ENCODE peak calls at places on chromosome 11, in ten cellular contexts. One of them, this sample, is unnamed.

GRCh38 chr11:117143390-117143789 is 697 bp upstream of the PAFAH1B2 start:
- DNase-seq in left ventricle myocardium inferior: peak; percentile 40
- DNase-seq in omental fat pad: no peak
- DNase-seq in A549: peak; percentile 47
- DNase-seq in osteoblast: no peak
- DNase-seq in GM10248: peak; percentile 46
- DNase-seq in cardiac fibroblast: peak; percentile 59
- DNase-seq in CD4-positive, alpha-beta T cell: no peak
- DNase-seq in RWPE1: peak; percentile 52
- DNase-seq in K562: peak; percentile 70
- DNase-seq in this sample: no peak

GRCh38 chr11:2846056-2846455 is 39.5 kb downstream of the CDKN1C start:
- DNase-seq in left ventricle myocardium inferior: no peak
- DNase-seq in omental fat pad: no peak
- DNase-seq in A549: no peak
- DNase-seq in osteoblast: no peak
- DNase-seq in GM10248: no peak
- DNase-seq in cardiac fibroblast: no peak
- DNase-seq in CD4-positive, alpha-beta T cell: no peak
- DNase-seq in RWPE1: peak; percentile 11
- DNase-seq in K562: peak; percentile 79
- DNase-seq in this sample: no peak

GRCh38 chr11:92596596-92597317 is 372.1 kb downstream of the FAT3 start:
- DNase-seq in left ventricle myocardium inferior: no peak
- DNase-seq in omental fat pad: no peak
- DNase-seq in A549: no peak
- DNase-seq in osteoblast: no peak
- DNase-seq in GM10248: no peak
- DNase-seq in cardiac fibroblast: no peak
- DNase-seq in CD4-positive, alpha-beta T cell: no peak
- DNase-seq in RWPE1: no peak
- DNase-seq in K562: no peak
- DNase-seq in this sample: no peak

GRCh38 chr11:17750013-17750816 is 15.6 kb downstream of the KCNC1 start:
- DNase-seq in left ventricle myocardium inferior: no peak
- DNase-seq in omental fat pad: no peak
- DNase-seq in A549: no peak
- DNase-seq in osteoblast: peak; percentile 76
- DNase-seq in GM10248: no peak
- DNase-seq in cardiac fibroblast: no peak
- DNase-seq in CD4-positive, alpha-beta T cell: no peak
- DNase-seq in RWPE1: no peak
- DNase-seq in K562: no peak
- DNase-seq in this sample: no peak

GRCh38 chr11:114319716-114320328 is 23.6 kb downstream of the NNMT start:
- DNase-seq in left ventricle myocardium inferior: no peak
- DNase-seq in omental fat pad: no peak
- DNase-seq in A549: no peak
- DNase-seq in osteoblast: no peak
- DNase-seq in GM10248: no peak
- DNase-seq in cardiac fibroblast: peak; percentile 30
- DNase-seq in CD4-positive, alpha-beta T cell: no peak
- DNase-seq in RWPE1: no peak
- DNase-seq in K562: no peak
- DNase-seq in this sample: no peak

GRCh38 chr11:130999992-131000770 is 83.9 kb upstream of the SNX19 start:
- DNase-seq in left ventricle myocardium inferior: no peak
- DNase-seq in omental fat pad: no peak
- DNase-seq in A549: peak; percentile 38
- DNase-seq in osteoblast: peak; percentile 51
- DNase-seq in GM10248: no peak
- DNase-seq in cardiac fibroblast: peak; percentile 98
- DNase-seq in CD4-positive, alpha-beta T cell: no peak
- DNase-seq in RWPE1: peak; percentile 69
- DNase-seq in K562: no peak
- DNase-seq in this sample: no peak

GRCh38 chr11:45993438-45994064 is 71.1 kb downstream of the LARGE2 start:
- DNase-seq in left ventricle myocardium inferior: peak; percentile 75
- DNase-seq in omental fat pad: no peak
- DNase-seq in A549: no peak
- DNase-seq in osteoblast: no peak
- DNase-seq in GM10248: no peak
- DNase-seq in cardiac fibroblast: peak; percentile 40
- DNase-seq in CD4-positive, alpha-beta T cell: no peak
- DNase-seq in RWPE1: no peak
- DNase-seq in K562: peak; percentile 57
- DNase-seq in this sample: no peak

GRCh38 chr11:109511598-109511997 is 89.6 kb downstream of the C11orf87 start:
- DNase-seq in left ventricle myocardium inferior: no peak
- DNase-seq in omental fat pad: no peak
- DNase-seq in A549: no peak
- DNase-seq in osteoblast: no peak
- DNase-seq in GM10248: no peak
- DNase-seq in cardiac fibroblast: no peak
- DNase-seq in CD4-positive, alpha-beta T cell: no peak
- DNase-seq in RWPE1: no peak
- DNase-seq in K562: no peak
- DNase-seq in this sample: no peak

GRCh38 chr11:126862664-126863247 is 137.8 kb downstream of the KIRREL3 start:
- DNase-seq in left ventricle myocardium inferior: no peak
- DNase-seq in omental fat pad: no peak
- DNase-seq in A549: no peak
- DNase-seq in osteoblast: no peak
- DNase-seq in GM10248: no peak
- DNase-seq in cardiac fibroblast: no peak
- DNase-seq in CD4-positive, alpha-beta T cell: no peak
- DNase-seq in RWPE1: no peak
- DNase-seq in K562: no peak
- DNase-seq in this sample: no peak

DNA sequence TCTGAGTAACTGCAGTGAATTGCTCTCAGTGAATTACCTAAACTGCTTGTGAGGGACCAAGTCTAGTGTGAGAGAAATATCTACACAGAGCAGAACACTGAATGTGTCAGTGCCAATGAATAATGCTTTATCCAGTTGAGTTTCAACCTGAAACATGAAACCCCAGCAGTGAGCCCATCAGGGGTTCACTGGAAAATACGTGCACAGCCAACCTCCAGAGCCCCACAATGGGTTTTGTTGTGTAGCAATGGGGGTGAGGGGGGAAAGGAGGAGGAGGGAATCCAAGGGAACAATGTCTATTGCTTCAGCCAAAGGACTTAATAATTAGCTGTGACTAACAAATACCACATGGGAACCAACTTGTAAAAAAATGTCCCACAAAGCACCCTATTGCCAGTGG is 99.5 kb downstream of the ARL14EP start:
- DNase-seq in left ventricle myocardium inferior: no peak
- DNase-seq in omental fat pad: no peak
- DNase-seq in A549: no peak
- DNase-seq in osteoblast: no peak
- DNase-seq in GM10248: no peak
- DNase-seq in cardiac fibroblast: no peak
- DNase-seq in CD4-positive, alpha-beta T cell: no peak
- DNase-seq in RWPE1: no peak
- DNase-seq in K562: no peak
- DNase-seq in this sample: no peak
- TF ChIP-seq CTCF in left ventricle myocardium inferior: no peak
- TF ChIP-seq CTCF in omental fat pad: no peak
- TF ChIP-seq CTCF in A549: no peak
- TF ChIP-seq CTCF in osteoblast: no peak
- TF ChIP-seq CTCF in GM10248: no peak
- TF ChIP-seq CTCF in cardiac fibroblast: no peak
- TF ChIP-seq CTCF in CD4-positive, alpha-beta T cell: no peak
- TF ChIP-seq CTCF in RWPE1: no peak
- TF ChIP-seq CTCF in K562: no peak
- TF ChIP-seq CTCF in this sample: no peak

DNA sequence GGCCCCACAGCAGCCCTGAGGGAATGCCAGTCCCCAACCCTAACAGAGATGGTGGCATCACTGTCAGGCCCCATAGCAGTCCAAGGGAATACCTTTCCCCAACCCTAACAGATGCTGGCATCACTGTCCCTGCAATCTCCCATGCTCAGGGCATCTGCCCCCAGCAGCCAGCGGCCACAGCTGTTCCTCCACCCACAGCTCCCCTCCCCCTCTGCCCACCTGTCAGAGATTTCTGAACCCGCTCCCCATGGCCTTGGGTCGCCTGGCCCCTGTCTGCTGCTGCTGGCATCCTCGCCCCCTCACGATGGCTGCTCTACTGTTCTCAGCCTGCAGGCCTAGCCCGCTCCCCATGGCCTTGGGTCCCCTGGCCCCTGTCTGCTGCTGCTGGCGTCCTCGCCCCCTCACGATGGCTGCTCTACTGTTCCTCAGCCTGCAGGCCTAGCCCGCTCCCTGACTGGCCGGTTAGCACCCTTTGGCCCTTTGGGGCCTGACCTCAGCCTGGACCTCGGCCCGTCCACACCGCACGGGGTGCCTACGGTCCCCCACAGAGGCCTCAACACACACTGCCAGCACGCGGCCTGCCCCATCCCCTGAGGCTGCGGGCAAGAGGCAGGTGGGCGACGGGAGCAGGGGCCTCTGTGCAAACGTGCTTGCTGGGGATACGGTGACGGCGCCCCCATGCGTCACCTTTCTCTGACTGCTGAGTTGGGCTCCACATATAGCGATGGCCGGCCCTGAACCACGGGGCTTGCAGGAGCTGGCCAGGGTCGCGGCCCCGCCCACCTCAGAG is 20.7 kb downstream of the CHID1 start:
- DNase-seq in left ventricle myocardium inferior: no peak
- DNase-seq in omental fat pad: no peak
- DNase-seq in A549: no peak
- DNase-seq in osteoblast: no peak
- DNase-seq in GM10248: no peak
- DNase-seq in cardiac fibroblast: no peak
- DNase-seq in CD4-positive, alpha-beta T cell: no peak
- DNase-seq in RWPE1: no peak
- DNase-seq in K562: no peak
- DNase-seq in this sample: no peak
- TF ChIP-seq CTCF in left ventricle myocardium inferior: no peak
- TF ChIP-seq CTCF in omental fat pad: no peak
- TF ChIP-seq CTCF in A549: no peak
- TF ChIP-seq CTCF in osteoblast: no peak
- TF ChIP-seq CTCF in GM10248: no peak
- TF ChIP-seq CTCF in cardiac fibroblast: no peak
- TF ChIP-seq CTCF in CD4-positive, alpha-beta T cell: no peak
- TF ChIP-seq CTCF in RWPE1: no peak
- TF ChIP-seq CTCF in K562: no peak
- TF ChIP-seq CTCF in this sample: no peak

GRCh38 chr11:37988031-37988430 is 1390.0 kb upstream of the RAG2 start:
- DNase-seq in left ventricle myocardium inferior: no peak
- DNase-seq in omental fat pad: no peak
- DNase-seq in A549: no peak
- DNase-seq in osteoblast: peak; percentile 19
- DNase-seq in GM10248: no peak
- DNase-seq in cardiac fibroblast: peak; percentile 84
- DNase-seq in CD4-positive, alpha-beta T cell: no peak
- DNase-seq in RWPE1: no peak
- DNase-seq in K562: no peak
- DNase-seq in this sample: no peak

DNA sequence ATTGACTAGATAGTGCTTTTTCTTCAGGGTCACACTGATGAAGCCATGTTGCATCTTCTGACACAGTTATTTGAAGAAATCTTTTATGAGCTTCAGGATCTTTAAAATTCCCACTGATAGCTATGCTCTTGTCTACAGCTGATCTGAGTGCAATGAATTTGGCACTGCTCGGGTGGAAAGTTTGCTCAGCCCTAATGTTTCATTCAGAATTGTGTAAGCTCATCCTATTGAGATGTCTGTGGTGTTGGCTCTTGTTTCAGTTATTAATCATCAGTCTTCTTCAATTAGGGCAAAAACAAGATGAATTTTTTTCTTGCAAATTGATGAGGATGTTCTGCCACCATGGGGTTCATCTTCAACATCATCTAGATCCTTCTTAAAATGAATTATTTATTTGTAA is 1387.0 kb upstream of the RAG2 start:
- DNase-seq in left ventricle myocardium inferior: no peak
- DNase-seq in omental fat pad: no peak
- DNase-seq in A549: no peak
- DNase-seq in osteoblast: no peak
- DNase-seq in GM10248: no peak
- DNase-seq in cardiac fibroblast: peak; percentile 30
- DNase-seq in CD4-positive, alpha-beta T cell: no peak
- DNase-seq in RWPE1: no peak
- DNase-seq in K562: no peak
- DNase-seq in this sample: no peak
- TF ChIP-seq CTCF in left ventricle myocardium inferior: no peak
- TF ChIP-seq CTCF in omental fat pad: no peak
- TF ChIP-seq CTCF in A549: no peak
- TF ChIP-seq CTCF in osteoblast: no peak
- TF ChIP-seq CTCF in GM10248: no peak
- TF ChIP-seq CTCF in cardiac fibroblast: no peak
- TF ChIP-seq CTCF in CD4-positive, alpha-beta T cell: no peak
- TF ChIP-seq CTCF in RWPE1: no peak
- TF ChIP-seq CTCF in K562: no peak
- TF ChIP-seq CTCF in this sample: no peak

GRCh38 chr11:10365045-10365444 is 60.2 kb downstream of the ADM start:
- DNase-seq in left ventricle myocardium inferior: no peak
- DNase-seq in omental fat pad: no peak
- DNase-seq in A549: no peak
- DNase-seq in osteoblast: no peak
- DNase-seq in GM10248: no peak
- DNase-seq in cardiac fibroblast: no peak
- DNase-seq in CD4-positive, alpha-beta T cell: no peak
- DNase-seq in RWPE1: no peak
- DNase-seq in K562: no peak
- DNase-seq in this sample: no peak

GRCh38 chr11:10371926-10372641 is 67.2 kb downstream of the ADM start:
- DNase-seq in left ventricle myocardium inferior: no peak
- DNase-seq in omental fat pad: no peak
- DNase-seq in A549: no peak
- DNase-seq in osteoblast: no peak
- DNase-seq in GM10248: no peak
- DNase-seq in cardiac fibroblast: no peak
- DNase-seq in CD4-positive, alpha-beta T cell: no peak
- DNase-seq in RWPE1: no peak
- DNase-seq in K562: no peak
- DNase-seq in this sample: no peak

DNA sequence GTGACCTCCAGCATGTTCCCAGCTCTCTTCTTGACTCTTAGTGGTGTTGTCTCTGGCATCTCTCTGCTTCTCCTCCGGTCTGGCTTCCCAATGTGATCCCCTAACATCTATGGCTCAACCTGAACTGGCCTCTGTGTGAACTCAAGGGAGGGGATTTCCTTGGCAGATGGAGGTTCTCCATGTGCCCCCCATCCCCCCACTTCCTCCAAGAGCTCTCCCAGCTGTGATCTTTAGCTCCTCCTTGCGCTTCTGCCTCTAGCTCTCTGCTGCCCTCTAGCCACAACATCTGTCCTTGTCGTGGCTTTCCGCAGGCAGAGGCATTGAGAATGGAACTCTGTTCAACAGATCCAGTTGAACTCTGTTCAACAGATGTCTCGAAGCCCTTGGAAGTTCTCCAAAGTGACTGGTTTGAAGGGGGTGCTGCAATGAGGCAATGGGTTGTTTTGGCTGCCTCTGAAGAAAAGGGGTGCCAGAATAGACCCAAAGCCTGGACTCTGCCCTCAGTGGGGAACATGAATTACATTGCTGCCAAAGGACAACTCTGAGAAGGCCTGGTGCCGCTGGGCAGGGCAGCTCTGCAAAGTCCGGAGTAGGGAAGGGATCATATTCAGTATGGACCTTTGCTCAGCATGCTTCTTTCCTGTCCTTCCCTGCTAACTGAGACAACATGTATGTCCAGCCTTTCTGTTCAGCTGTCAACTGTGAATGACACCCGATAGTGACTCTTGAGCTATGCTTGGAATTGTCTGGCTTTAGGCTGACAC is 61.9 kb downstream of the ADM start:
- DNase-seq in left ventricle myocardium inferior: peak; percentile 79
- DNase-seq in omental fat pad: peak; percentile 67
- DNase-seq in A549: peak; percentile 78
- DNase-seq in osteoblast: no peak
- DNase-seq in GM10248: peak; percentile 70
- DNase-seq in cardiac fibroblast: peak; percentile 98
- DNase-seq in CD4-positive, alpha-beta T cell: peak; percentile 16
- DNase-seq in RWPE1: peak; percentile 73
- DNase-seq in K562: peak; percentile 78
- DNase-seq in this sample: peak; percentile 39
- TF ChIP-seq CTCF in left ventricle myocardium inferior: peak; percentile 90
- TF ChIP-seq CTCF in omental fat pad: no peak
- TF ChIP-seq CTCF in A549: peak; percentile 86
- TF ChIP-seq CTCF in osteoblast: peak; percentile 98
- TF ChIP-seq CTCF in GM10248: peak; percentile 93
- TF ChIP-seq CTCF in cardiac fibroblast: peak; percentile 98
- TF ChIP-seq CTCF in CD4-positive, alpha-beta T cell: peak; percentile 66
- TF ChIP-seq CTCF in RWPE1: peak; percentile 76
- TF ChIP-seq CTCF in K562: peak; percentile 91
- TF ChIP-seq CTCF in this sample: peak; percentile 79